ENCODE peak calls at places on chromosomes 1 and 21, in nine cellular contexts. E is AG08396; G is nephron progenitor cell; R is body of pancreas; L is Caki2; W is NCI-H1092; M is stimulated activated CD4-positive, alpha-beta T cell treated with anti-CD3 and anti-CD28 coated beads, TNF-alpha, amount 100 ng/mL, for 48 hours; S is cardiac muscle cell; P is mesendoderm. O is an unnamed sample.

GRCh38 chr1:225908773-225909172 is 15.3 kb downstream of the PYCR2 start:
- DNase-seq in E (no peak), G (no peak), R (no peak), L (no peak), W (no peak), M (no peak), S (no peak), P (peak; percentile 78), O (no peak)

GRCh38 chr1:42963378-42964005 is 4.8 kb upstream of the SLC2A1 start:
- DNase-seq in E (peak; percentile 76), G (no peak), R (no peak), L (peak; percentile 90), W (no peak), M (no peak), S (peak; percentile 62), P (no peak), O (no peak)

GRCh38 chr1:41925712-41926111 is 7.0 kb upstream of the HIVEP3 start:
- DNase-seq in E (no peak), G (no peak), R (no peak), L (no peak), W (no peak), M (no peak), S (peak; percentile 49), P (peak; percentile 27), O (no peak)

GRCh38 chr1:232810856-232811255 is 5.6 kb downstream of the MAP10 start:
- DNase-seq in E (no peak), G (no peak), R (no peak), L (no peak), W (no peak), M (no peak), S (peak; percentile 17), P (no peak), O (no peak)

GRCh38 chr1:156045070-156045469 is 8.5 kb downstream of the UBQLN4 start:
- DNase-seq in E (no peak), G (no peak), R (no peak), L (no peak), W (no peak), M (no peak), S (no peak), P (no peak), O (no peak)

GRCh38 chr1:34884961-34885360 is 25.4 kb upstream of the SMIM12 start:
- DNase-seq in E (no peak), G (no peak), R (no peak), L (no peak), W (no peak), M (no peak), S (no peak), P (peak; percentile 67), O (no peak)

GRCh38 chr1:46719689-46720088 is 775 bp upstream of the EFCAB14 start:
- DNase-seq in E (no peak), G (no peak), R (peak; percentile 24), L (peak; percentile 14), W (no peak), M (no peak), S (no peak), P (peak; percentile 39), O (no peak)

GRCh38 chr1:100455478-100456072 is 82.4 kb upstream of the GPR88 start:
- DNase-seq in E (no peak), G (no peak), R (no peak), L (no peak), W (no peak), M (no peak), S (peak; percentile 30), P (no peak), O (no peak)

GRCh38 chr1:64074767-64075166 is 128.7 kb upstream of the UBE2U start:
- DNase-seq in E (no peak), G (no peak), R (no peak), L (no peak), W (no peak), M (no peak), S (no peak), P (no peak), O (no peak)

GRCh38 chr1:110309768-110310167 is 29.4 kb upstream of the RBM15 start:
- DNase-seq in E (peak; percentile 62), G (no peak), R (no peak), L (no peak), W (no peak), M (no peak), S (peak; percentile 68), P (no peak), O (no peak)

GRCh38 chr1:235180916-235181315 is 19.9 kb upstream of the RBM34 start:
- DNase-seq in E (no peak), G (no peak), R (no peak), L (no peak), W (no peak), M (no peak), S (no peak), P (no peak), O (no peak)

GRCh38 chr21:23534833-23535232 is 2072.4 kb downstream of the MRPL39 start:
- DNase-seq in E (no peak), G (no peak), R (no peak), L (no peak), W (no peak), M (no peak), S (no peak), P (no peak), O (no peak)

GRCh38 chr1:22592919-22593790 is 29.9 kb downstream of the EPHA8 start:
- DNase-seq in E (no peak), G (no peak), R (no peak), L (no peak), W (no peak), M (no peak), S (no peak), P (peak; percentile 68), O (no peak)

GRCh38 chr1:5847013-5847654 is 145.1 kb downstream of the NPHP4 start:
- DNase-seq in E (peak; percentile 61), G (peak; percentile 85), R (no peak), L (peak; percentile 18), W (no peak), M (no peak), S (peak; percentile 39), P (peak; percentile 74), O (no peak)

GRCh38 chr1:26942656-26943055 is 17.6 kb downstream of the KDF1 start:
- DNase-seq in E (no peak), G (no peak), R (no peak), L (no peak), W (no peak), M (no peak), S (no peak), P (no peak), O (no peak)

GRCh38 chr21:28540514-28540913 is 452.2 kb downstream of the LTN1 start:
- DNase-seq in E (no peak), G (no peak), R (no peak), L (no peak), W (no peak), M (no peak), S (peak; percentile 37), P (no peak), O (no peak)

GRCh38 chr21:42341776-42342542 is 8.8 kb downstream of the TFF2 start:
- DNase-seq in E (no peak), G (no peak), R (no peak), L (no peak), W (no peak), M (no peak), S (no peak), P (peak; percentile 8), O (no peak)

GRCh38 chr21:20617130-20617529 is 381.1 kb upstream of the NCAM2 start:
- DNase-seq in E (no peak), G (no peak), R (no peak), L (no peak), W (no peak), M (no peak), S (no peak), P (peak; percentile 4), O (no peak)

O was measured in HL-60.